ENCODE peak calls at places on chromosomes 2 and 18, in eight cellular contexts. B, F, Z, H, W, X, L and N are unnamed samples.

GRCh38 chr2:234863043-234863934 is 88.5 kb upstream of the SH3BP4 start:
- DNase-seq in H (no peak), W (no peak), Z (peak; percentile 95), L (no peak), B (peak; percentile 67), X (no peak), F (peak; percentile 34), N (no peak)

GRCh38 chr18:21242141-21243040 is at the start of gene GREB1L:
- DNase-seq in W (peak; percentile 62), B (peak; percentile 73), L (peak; percentile 19), F (no peak), H (peak; percentile 78), X (no peak), Z (peak; percentile 55), N (no peak)

GRCh38 chr2:177501186-177501585 is 108.6 kb downstream of the AGPS start:
- DNase-seq in W (no peak), Z (no peak), F (no peak), B (no peak), H (no peak), L (no peak), X (no peak), N (no peak)

GRCh38 chr2:101630224-101630949 is 67.1 kb upstream of the MAP4K4 start:
- DNase-seq in B (no peak), Z (no peak), L (no peak), F (no peak), X (no peak), H (no peak), W (peak; percentile 28), N (no peak)

GRCh38 chr2:124961132-124961531 is 936.0 kb downstream of the CNTNAP5 start:
- DNase-seq in B (no peak), X (no peak), F (no peak), L (no peak), H (no peak), W (no peak), Z (no peak), N (no peak)

GRCh38 chr2:205464681-205465080 is 217.6 kb upstream of the NRP2 start:
- DNase-seq in H (no peak), W (no peak), L (no peak), F (no peak), X (no peak), Z (no peak), B (no peak), N (no peak)

GRCh38 chr2:10717630-10718029 is 3.8 kb upstream of the ATP6V1C2 start:
- DNase-seq in F (no peak), W (no peak), X (no peak), Z (peak; percentile 61), B (peak; percentile 81), L (no peak), H (no peak), N (no peak)

GRCh38 chr2:215499330-215499729 is 63.5 kb upstream of the FN1 start:
- DNase-seq in H (no peak), X (no peak), B (peak; percentile 44), Z (no peak), L (no peak), F (no peak), W (no peak), N (no peak)

GRCh38 chr2:68837164-68837860 is 33.9 kb downstream of the BMP10 start:
- DNase-seq in F (peak; percentile 51), W (no peak), L (peak; percentile 64), B (no peak), X (peak; percentile 32), H (peak; percentile 81), Z (peak; percentile 81), N (no peak)

GRCh38 chr2:239716536-239717318 is 308.4 kb downstream of the NDUFA10 start:
- DNase-seq in Z (peak; percentile 58), B (no peak), F (no peak), X (no peak), L (no peak), W (no peak), H (no peak), N (no peak)

GRCh38 chr2:88582030-88582429 is 45.2 kb downstream of the EIF2AK3 start:
- DNase-seq in B (no peak), L (no peak), H (no peak), F (no peak), Z (no peak), W (no peak), X (no peak), N (no peak)

GRCh38 chr2:8627692-8628085 is 54.2 kb upstream of the ID2 start:
- DNase-seq in L (no peak), X (no peak), W (no peak), H (no peak), B (no peak), Z (no peak), F (no peak), N (no peak)

GRCh38 chr2:120988741-120989555 is 253.3 kb downstream of the GLI2 start:
- DNase-seq in H (no peak), X (no peak), W (no peak), F (no peak), L (no peak), B (no peak), Z (peak; percentile 43), N (no peak)

GRCh38 chr18:35634376-35634775 is 52.8 kb downstream of the GALNT1 start:
- DNase-seq in H (no peak), Z (no peak), B (no peak), W (no peak), X (no peak), L (no peak), F (no peak), N (no peak)

GRCh38 chr2:239630618-239631286 is 229.9 kb upstream of the HDAC4 start:
- DNase-seq in X (no peak), B (peak; percentile 88), F (peak; percentile 38), W (no peak), Z (peak; percentile 94), H (no peak), L (no peak), N (no peak)

GRCh38 chr18:61443311-61443710 is 110.1 kb downstream of the CDH20 start:
- DNase-seq in F (no peak), Z (no peak), H (no peak), X (no peak), B (no peak), W (no peak), L (no peak), N (no peak)

GRCh38 chr2:64403426-64403825 is 50.5 kb upstream of the LGALSL start:
- DNase-seq in B (no peak), W (no peak), X (no peak), H (no peak), Z (no peak), F (no peak), L (no peak), N (no peak)

GRCh38 chr2:201522965-201523364 is 71.4 kb downstream of the STRADB start:
- DNase-seq in X (no peak), Z (no peak), L (no peak), F (no peak), H (no peak), W (no peak), B (no peak), N (no peak)

GRCh38 chr2:2057125-2057721 is 273.9 kb downstream of the MYT1L start:
- DNase-seq in W (peak; percentile 38), H (peak; percentile 82), F (no peak), Z (peak; percentile 73), L (peak; percentile 28), X (no peak), B (no peak), N (no peak)

GRCh38 chr18:49243391-49243790 is 217.1 kb downstream of the DYM start:
- DNase-seq in L (no peak), H (no peak), Z (no peak), F (no peak), X (no peak), W (no peak), B (no peak), N (no peak)

GRCh38 chr2:43759195-43759594 is 14.6 kb upstream of the DYNC2LI1 start:
- DNase-seq in B (peak; percentile 58), L (no peak), F (no peak), W (no peak), H (no peak), Z (no peak), X (peak; percentile 88), N (no peak)

GRCh38 chr2:109719871-109720270 is 74.2 kb upstream of the RGPD5 start:
- DNase-seq in L (no peak), X (no peak), B (no peak), W (no peak), F (no peak), Z (no peak), H (no peak), N (no peak)

GRCh38 chr2:84823788-84824187 is 57.1 kb downstream of the TRABD2A start:
- DNase-seq in Z (no peak), B (no peak), X (no peak), L (no peak), F (no peak), H (no peak), W (no peak), N (no peak)

GRCh38 chr2:32559136-32559535 is 68.7 kb upstream of the TTC27 start:
- DNase-seq in H (no peak), B (peak; percentile 21), W (no peak), X (no peak), L (no peak), F (no peak), Z (no peak), N (no peak)

GRCh38 chr2:96540136-96540535 is 3.6 kb downstream of the ARID5A start:
- DNase-seq in H (no peak), L (no peak), W (no peak), B (peak; percentile 66), Z (no peak), X (no peak), F (no peak), N (no peak)

GRCh38 chr2:65842104-65842503 is 409.7 kb upstream of the SPRED2 start:
- DNase-seq in Z (no peak), W (no peak), L (no peak), F (no peak), X (no peak), H (no peak), B (no peak), N (no peak)

GRCh38 chr18:11268691-11269686 is 119.6 kb upstream of the PIEZO2 start:
- DNase-seq in W (no peak), B (peak; percentile 41), X (no peak), H (no peak), L (no peak), Z (no peak), F (no peak), N (no peak)

GRCh38 chr2:173657996-173658717 is 303.5 kb downstream of the CDCA7 start:
- DNase-seq in F (no peak), H (no peak), W (no peak), Z (peak; percentile 63), B (peak; percentile 88), X (no peak), L (no peak), N (no peak)

GRCh38 chr2:109528811-109529501 is 84.8 kb downstream of the SEPTIN10 start:
- DNase-seq in B (no peak), L (no peak), W (no peak), H (no peak), F (no peak), Z (peak; percentile 35), X (no peak), N (no peak)

GRCh38 chr18:13510594-13510993 is 215.8 kb downstream of the FAM210A start:
- DNase-seq in B (no peak), L (no peak), W (no peak), X (no peak), F (no peak), Z (no peak), H (no peak), N (no peak)

GRCh38 chr18:3281456-3282400 is 19.8 kb downstream of the MYL12B start:
- DNase-seq in B (peak; percentile 70), X (peak; percentile 84), H (no peak), L (no peak), Z (no peak), W (peak; percentile 67), F (no peak), N (peak; percentile 62)

GRCh38 chr2:169504651-169505050 is 4.9 kb upstream of the KLHL41 start:
- DNase-seq in L (no peak), X (no peak), Z (no peak), H (no peak), F (no peak), W (no peak), B (no peak), N (no peak)

GRCh38 chr2:64750001-64750816 is 96.5 kb upstream of the SERTAD2 start:
- DNase-seq in B (peak; percentile 28), W (no peak), X (no peak), H (peak; percentile 73), F (no peak), L (no peak), Z (peak; percentile 80), N (no peak)